ENCODE peak calls at places on chromosomes 5 and 9, in five cellular contexts. H, A, P, Q and R are unnamed samples.

GRCh38 chr9:135833864-135834263 is 73.5 kb downstream of the CAMSAP1 start:
- DNase-seq in H (no peak), A (no peak), P (no peak), Q (no peak), R (no peak)

GRCh38 chr9:85212209-85212608 is 529.5 kb downstream of the AGTPBP1 start:
- DNase-seq in Q (no peak), H (no peak), P (no peak), A (peak), R (no peak)

GRCh38 chr9:110700953-110701352 is 32.4 kb downstream of the MUSK start:
- DNase-seq in H (no peak), P (no peak), Q (no peak), A (no peak), R (no peak)

GRCh38 chr5:109833946-109834345 is 144.2 kb downstream of the MAN2A1 start:
- DNase-seq in Q (no peak), A (no peak), P (no peak), H (no peak), R (no peak)

GRCh38 chr5:64592942-64593341 is 87.1 kb downstream of the RGS7BP start:
- DNase-seq in H (no peak), P (no peak), A (no peak), Q (no peak), R (no peak)

GRCh38 chr5:125042243-125042887 is 295.9 kb upstream of the ZNF608 start:
- DNase-seq in P (no peak), H (no peak), A (no peak), Q (no peak), R (no peak)

GRCh38 chr9:76206821-76207220 is 187.4 kb downstream of the RFK start:
- DNase-seq in A (peak), Q (peak), P (no peak), H (no peak), R (no peak)

GRCh38 chr5:80082731-80083114 is 47.6 kb downstream of the THBS4 start:
- DNase-seq in Q (peak), A (peak), P (peak), H (peak), R (no peak)

GRCh38 chr5:98770911-98771322 is 2.5 kb upstream of the RGMB start:
- DNase-seq in H (no peak), P (peak), Q (no peak), A (no peak), R (no peak)

GRCh38 chr9:92963831-92964606 is 16.7 kb downstream of the FGD3 start:
- DNase-seq in Q (no peak), A (no peak), P (peak), H (peak), R (no peak)
- H3K4me3 ChIP-seq in Q (no peak), A (no peak), P (peak), H (no peak), R (peak)

GRCh38 chr5:17221843-17222614 is 4.6 kb downstream of the BASP1 start:
- DNase-seq in H (no peak), A (no peak), P (no peak), Q (peak), R (no peak)
- H3K4me3 ChIP-seq in H (no peak), A (no peak), P (no peak), Q (peak), R (no peak)

GRCh38 chr5:172782169-172783039 is 11.4 kb upstream of the DUSP1 start:
- DNase-seq in H (peak), Q (no peak), A (no peak), P (no peak), R (no peak)

GRCh38 chr5:172777381-172778222 is 6.6 kb upstream of the DUSP1 start:
- DNase-seq in Q (no peak), P (peak), H (peak), A (peak), R (peak)

GRCh38 chr5:172778223-172778814 is 7.3 kb upstream of the DUSP1 start:
- DNase-seq in H (peak), A (peak), P (no peak), Q (no peak), R (no peak)

GRCh38 chr5:172776235-172776594 is 5.2 kb upstream of the DUSP1 start:
- DNase-seq in A (no peak), P (no peak), Q (no peak), H (no peak), R (no peak)

GRCh38 chr5:172779968-172780350 is 9.0 kb upstream of the DUSP1 start:
- DNase-seq in H (no peak), A (no peak), Q (no peak), P (no peak), R (no peak)
- H3K4me3 ChIP-seq in H (no peak), A (no peak), Q (no peak), P (no peak), R (no peak)

DNA sequence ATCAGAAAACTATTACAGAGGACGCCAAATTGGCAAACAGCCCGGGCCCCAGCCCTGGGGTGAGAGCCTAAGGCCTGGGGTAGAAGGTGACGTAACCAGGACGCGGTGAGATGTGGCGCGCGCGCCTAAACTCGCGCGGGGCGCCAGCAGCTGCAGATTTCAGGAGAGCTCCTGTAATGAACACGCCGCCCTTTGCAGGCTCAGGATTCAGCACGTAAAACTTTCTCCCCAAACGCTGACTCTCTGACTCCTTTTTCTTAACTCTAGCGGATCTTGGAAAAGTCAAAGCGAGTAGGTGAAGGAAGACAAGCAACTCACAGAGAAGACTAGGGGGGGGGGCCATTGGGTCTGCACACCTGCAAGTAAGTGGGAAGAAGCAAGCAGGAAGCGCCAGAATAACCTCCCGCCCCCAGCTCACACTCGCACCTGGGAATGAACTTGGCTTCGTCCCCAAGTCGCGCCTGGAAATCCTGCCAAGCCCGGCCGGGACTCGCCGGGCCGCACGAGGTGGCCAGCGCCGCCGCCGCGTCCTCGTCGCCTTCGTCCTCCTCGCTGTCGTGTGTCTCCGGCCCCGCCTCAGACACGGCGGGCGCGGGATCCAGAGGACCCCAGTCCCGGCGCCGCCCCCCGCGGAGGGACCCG is 810 bp downstream of the RASEF start:
- DNase-seq in Q (peak), P (no peak), A (peak), H (no peak), R (no peak)
- H3K4me3 ChIP-seq in Q (peak), P (no peak), A (no peak), H (no peak), R (peak)

GRCh38 chr5:32551865-32552264 is 33.5 kb upstream of the SUB1 start:
- DNase-seq in A (no peak), P (no peak), Q (no peak), H (no peak), R (no peak)
- H3K4me3 ChIP-seq in A (no peak), P (no peak), Q (no peak), H (no peak), R (no peak)

GRCh38 chr5:168290902-168291280 is 554 bp upstream of the WWC1 start:
- DNase-seq in H (no peak), A (no peak), P (no peak), Q (no peak), R (no peak)
- H3K4me3 ChIP-seq in H (no peak), A (peak), P (no peak), Q (peak), R (no peak)